ENCODE peak calls at places on chromosomes 3 and 15, in five cellular contexts. V is Peyer's patch, M is prostate gland, E is IMR-90, L is uterus. B is an unnamed sample.

GRCh38 chr3:169085827-169086226 is 577.7 kb downstream of the MECOM start:
- DNase-seq in V (no peak), M (peak), E (peak), L (no peak), B (peak)

GRCh38 chr3:55309336-55309735 is 177.8 kb downstream of the WNT5A start:
- DNase-seq in V (no peak), M (no peak), E (peak), L (no peak), B (no peak)

GRCh38 chr3:44342191-44342790 is 3.7 kb downstream of the TCAIM start:
- DNase-seq in V (no peak), M (no peak), E (peak), L (no peak), B (no peak)

GRCh38 chr15:75597667-75598341 is 18.7 kb upstream of the PTPN9 start:
- DNase-seq in V (no peak), M (no peak), E (no peak), L (no peak), B (no peak)

GRCh38 chr15:65957451-65957850 is 88.2 kb downstream of the RAB11A start:
- DNase-seq in V (no peak), M (no peak), E (no peak), L (no peak), B (no peak)

GRCh38 chr3:38549486-38549885 is 53.3 kb downstream of the EXOG start:
- DNase-seq in V (no peak), M (no peak), E (no peak), L (no peak), B (no peak)

GRCh38 chr3:11476814-11477213 is 166.9 kb downstream of the VGLL4 start:
- DNase-seq in V (no peak), M (no peak), E (no peak), L (no peak), B (no peak)

GRCh38 chr15:35777016-35777415 is 231.1 kb upstream of the DPH6 start:
- DNase-seq in V (no peak), M (no peak), E (no peak), L (no peak), B (no peak)

GRCh38 chr15:26280281-26280680 is 417.2 kb upstream of the ATP10A start:
- DNase-seq in V (no peak), M (no peak), E (no peak), L (no peak), B (no peak)

GRCh38 chr3:184525337-184526157 is 36.0 kb upstream of the EPHB3 start:
- DNase-seq in V (no peak), M (no peak), E (no peak), L (no peak), B (no peak)

GRCh38 chr3:126956866-126957650 is 25.9 kb upstream of the PLXNA1 start:
- DNase-seq in V (no peak), M (peak), E (no peak), L (no peak), B (no peak)

GRCh38 chr15:58724471-58724870 is 25.0 kb downstream of the ADAM10 start:
- DNase-seq in V (no peak), M (no peak), E (peak), L (no peak), B (no peak)

GRCh38 chr3:128011140-128011539 is 41.1 kb upstream of the SEC61A1 start:
- DNase-seq in V (no peak), M (peak), E (peak), L (no peak), B (peak)

GRCh38 chr3:72123908-72124441 is 339.0 kb upstream of the PROK2 start:
- DNase-seq in V (no peak), M (peak), E (peak), L (peak), B (peak)

GRCh38 chr3:98770261-98771039 is 7.3 kb downstream of the ST3GAL6 start:
- DNase-seq in V (no peak), M (no peak), E (no peak), L (no peak), B (no peak)

GRCh38 chr15:98647026-98647773 is 1.1 kb upstream of the IGF1R start:
- DNase-seq in V (peak), M (peak), E (peak), L (peak), B (peak)

GRCh38 chr15:40257656-40258450 is 19.0 kb downstream of the PAK6 start:
- DNase-seq in V (no peak), M (no peak), E (peak), L (no peak), B (no peak)

GRCh38 chr15:92377083-92377789 is 16.4 kb upstream of the ST8SIA2 start:
- DNase-seq in V (no peak), M (no peak), E (no peak), L (no peak), B (no peak)

GRCh38 chr15:69126054-69126469 is 34.4 kb upstream of the GLCE start:
- DNase-seq in V (no peak), M (no peak), E (peak), L (no peak), B (no peak)

GRCh38 chr15:45796433-45796832 is 161.6 kb downstream of the SQOR start:
- DNase-seq in V (no peak), M (no peak), E (no peak), L (no peak), B (no peak)

GRCh38 chr15:65512807-65513416 is 4.6 kb downstream of the DPP8 start:
- DNase-seq in V (no peak), M (peak), E (no peak), L (peak), B (no peak)

GRCh38 chr3:24128195-24129005 is 183.3 kb downstream of the NR1D2 start:
- DNase-seq in V (no peak), M (no peak), E (peak), L (peak), B (no peak)

DNA sequence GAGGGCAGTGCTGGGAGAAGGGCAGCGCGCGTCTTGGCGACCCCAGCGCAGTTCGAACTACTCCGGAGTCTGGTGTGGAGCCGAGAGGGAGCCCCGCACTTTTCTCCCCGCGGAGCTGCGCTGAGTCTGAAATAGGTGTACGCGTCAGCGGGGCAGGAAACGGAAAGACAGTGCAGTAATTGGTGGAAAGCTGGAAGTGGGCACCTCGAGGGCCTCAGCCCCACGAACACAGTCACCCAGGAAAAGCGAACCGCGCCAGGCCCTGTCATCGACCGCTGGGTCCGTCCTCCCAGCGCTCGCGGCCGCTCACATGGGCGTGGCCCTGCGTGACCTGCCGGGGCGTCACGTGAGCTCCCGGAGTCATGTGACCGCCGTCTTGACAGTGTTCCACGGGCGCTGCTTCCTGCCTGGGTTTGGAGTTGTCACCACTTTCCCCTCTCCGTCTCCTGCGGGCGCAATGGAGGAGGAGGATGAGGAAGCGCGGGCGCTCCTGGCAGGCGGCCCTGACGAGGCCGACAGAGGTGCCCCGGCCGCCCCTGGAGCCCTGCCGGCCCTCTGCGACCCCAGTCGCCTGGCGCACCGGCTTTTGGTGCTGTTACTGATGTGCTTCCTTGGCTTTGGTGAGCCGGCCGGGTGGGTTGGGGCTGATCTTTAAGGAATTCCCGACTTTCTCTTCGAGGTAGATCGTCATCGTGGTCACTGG is at the start of gene MFSD1:
- DNase-seq in V (peak), M (peak), E (peak), L (peak), B (peak)
- TF ChIP-seq POLR2A in V (peak), M (peak), E (peak), L (peak), B (peak)

DNA sequence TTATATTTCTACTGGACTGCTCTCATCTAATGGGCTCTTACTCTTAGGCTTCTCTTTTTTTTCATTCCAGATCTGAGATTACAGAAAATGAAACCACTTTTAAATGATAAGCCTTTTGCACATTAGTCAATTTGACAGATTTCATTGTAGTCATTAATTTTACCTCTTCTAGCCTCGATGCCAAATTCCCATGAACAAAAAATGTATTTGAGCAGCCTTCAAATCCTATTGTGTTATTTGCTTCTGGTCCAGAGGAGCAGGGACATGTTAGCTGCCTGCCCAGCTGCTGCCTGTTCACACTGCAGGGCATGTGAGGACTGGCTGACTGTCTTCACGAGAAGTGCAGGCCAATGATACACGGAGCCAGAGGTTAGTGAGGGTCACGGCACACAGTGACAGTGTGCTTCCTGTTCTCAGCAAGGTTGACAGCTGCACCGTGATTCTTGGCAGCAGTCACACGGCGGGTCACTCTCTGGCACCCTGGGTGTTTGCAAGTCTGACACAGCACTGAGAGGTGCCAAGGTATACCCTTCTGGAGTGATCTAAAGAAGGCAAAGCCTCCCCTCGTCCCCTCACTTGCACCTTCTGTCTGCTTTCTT is 40.8 kb downstream of the KAT2B start:
- DNase-seq in V (peak), M (peak), E (peak), L (peak), B (no peak)
- TF ChIP-seq POLR2A in V (no peak), M (no peak), E (no peak), L (no peak), B (no peak)

GRCh38 chr3:193842029-193842782 is 249.2 kb downstream of the OPA1 start:
- DNase-seq in V (peak), M (peak), E (no peak), L (no peak), B (no peak)
- TF ChIP-seq POLR2A in V (no peak), M (no peak), E (no peak), L (no peak), B (no peak)

DNA sequence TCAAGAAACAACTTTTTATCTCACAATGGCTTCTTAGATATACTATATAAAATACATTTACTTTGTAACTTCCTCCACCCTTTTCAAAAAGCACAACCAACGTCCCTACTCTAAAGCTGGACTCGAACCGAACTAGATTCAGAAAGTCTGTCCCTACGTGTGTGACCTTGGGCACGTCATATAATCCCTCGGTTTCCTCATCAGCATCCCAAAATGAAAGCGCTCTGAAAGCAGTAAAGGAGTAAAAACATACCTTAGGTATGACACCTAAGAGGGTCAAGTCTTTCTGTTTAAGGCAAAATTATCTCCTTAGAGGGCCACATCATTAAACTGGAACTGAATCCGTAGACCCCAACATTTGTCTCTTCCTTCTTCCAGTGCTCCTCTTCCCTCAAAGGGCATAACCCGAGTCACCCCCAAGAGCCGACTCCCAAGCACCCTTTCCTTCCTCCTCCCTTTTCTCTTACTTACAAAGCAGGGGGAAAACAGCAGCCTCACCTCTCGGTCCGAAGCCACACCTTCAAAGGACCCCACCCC is 663 bp downstream of the PDCD10 start:
- DNase-seq in V (no peak), M (no peak), E (peak), L (no peak), B (no peak)
- TF ChIP-seq POLR2A in V (no peak), M (no peak), E (no peak), L (no peak), B (no peak)

DNA sequence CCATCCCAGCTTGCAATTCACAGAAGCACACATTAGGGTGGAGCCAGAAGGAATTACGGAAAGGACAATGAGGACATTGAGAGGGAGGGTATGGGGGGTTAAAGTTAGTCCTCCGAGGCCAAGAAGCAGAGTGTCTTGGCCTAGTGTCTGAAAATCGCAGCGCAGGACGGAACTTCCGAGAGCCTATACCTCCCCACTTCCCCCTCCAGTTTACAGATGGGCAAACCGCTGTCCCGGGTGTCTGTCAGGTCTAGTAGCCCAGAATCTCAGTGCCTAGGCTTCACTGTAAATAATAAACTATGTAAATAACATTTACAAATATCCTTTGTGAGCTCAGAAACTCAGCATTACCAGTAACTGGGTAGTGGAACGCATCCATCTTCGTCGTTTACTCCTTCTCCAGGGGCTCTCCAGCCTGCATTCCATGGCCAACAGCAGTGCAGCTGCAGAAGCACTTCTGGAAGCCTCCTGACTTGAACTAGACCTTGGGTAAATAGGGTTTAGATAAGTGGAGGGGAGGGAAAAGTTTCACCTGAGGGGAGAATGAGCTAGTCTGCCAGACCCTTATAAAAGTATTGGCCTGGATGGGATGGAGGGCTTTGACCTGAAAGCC is 962 bp downstream of the ADPRH start:
- DNase-seq in V (peak), M (peak), E (no peak), L (peak), B (no peak)
- TF ChIP-seq POLR2A in V (no peak), M (no peak), E (no peak), L (no peak), B (no peak)

DNA sequence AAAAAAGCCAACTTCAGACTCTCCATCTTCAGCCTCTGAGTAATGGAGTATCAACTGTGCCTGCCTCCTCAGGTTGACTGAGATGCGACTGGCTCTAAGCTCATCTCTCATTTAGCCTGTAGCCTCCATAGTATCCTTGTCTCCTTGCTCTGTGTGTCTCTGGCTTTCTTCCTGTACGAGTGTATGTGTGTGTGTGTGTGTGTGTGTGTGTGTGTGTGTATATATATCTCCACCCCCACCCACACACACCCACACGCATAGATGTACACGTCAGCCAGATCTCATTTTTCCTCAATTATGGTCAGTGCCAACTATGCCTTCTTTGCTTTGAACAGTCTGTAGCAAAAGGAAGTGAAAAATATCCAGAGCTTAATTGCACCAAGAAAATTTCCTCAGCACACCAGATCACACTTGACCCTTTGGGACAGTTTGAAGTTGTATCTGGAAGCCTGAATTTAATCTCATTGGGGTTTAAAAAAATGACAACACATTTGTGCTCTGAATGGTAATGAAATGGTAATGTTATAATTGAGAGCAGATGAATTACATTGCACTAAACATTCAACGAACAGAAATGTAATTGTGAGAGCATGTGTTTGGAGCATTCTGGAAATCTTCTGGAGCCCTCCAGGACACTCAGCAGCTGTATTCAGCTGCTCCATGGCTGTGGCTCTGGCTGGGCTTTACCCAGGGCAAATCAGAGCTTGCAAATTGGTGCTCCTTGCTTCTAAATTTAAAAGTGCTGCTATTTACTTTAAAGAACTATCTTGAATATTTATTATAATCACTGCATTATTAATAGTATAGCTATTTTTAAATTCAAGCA is 63.6 kb downstream of the RYR3 start:
- DNase-seq in V (no peak), M (no peak), E (no peak), L (no peak), B (no peak)
- TF ChIP-seq POLR2A in V (no peak), M (no peak), E (no peak), L (no peak), B (no peak)

GRCh38 chr3:50268703-50269451 is at the start of gene SEMA3B:
- DNase-seq in V (no peak), M (peak), E (no peak), L (peak), B (peak)
- TF ChIP-seq POLR2A in V (peak), M (peak), E (no peak), L (peak), B (no peak)